ENCODE peak calls at places on chromosomes 3 and 15, in five cellular contexts. L is H9, Q is H1, T is neuronal stem cell, G is trophoblast cell. U is an unnamed sample. For H3K4me1, the result is how much of the 10 kb centered on the place peaks cover.

GRCh38 chr15:89087066-89087829 is 1.0 kb upstream of the ABHD2 start:
- DNase-seq in L (no peak), T (no peak), Q (no peak), G (peak), U (no peak)

GRCh38 chr3:126672741-126673140 is 17.8 kb upstream of the TXNRD3 start:
- DNase-seq in G (no peak), T (no peak), L (peak), Q (no peak), U (no peak)

GRCh38 chr15:66789029-66790025 is 87.3 kb downstream of the SMAD6 start:
- DNase-seq in L (peak), T (no peak), Q (no peak), G (peak), U (peak)

GRCh38 chr3:40741729-40742128 is 217.0 kb downstream of the ZNF621 start:
- DNase-seq in G (no peak), Q (no peak), T (peak), L (no peak), U (peak)

GRCh38 chr3:108406661-108407206 is 103.7 kb downstream of the MYH15 start:
- DNase-seq in Q (no peak), T (peak), G (peak), L (no peak), U (peak)

GRCh38 chr3:172231318-172231901 is 192.0 kb downstream of the FNDC3B start:
- DNase-seq in L (no peak), Q (no peak), G (no peak), T (no peak), U (no peak)

GRCh38 chr3:59482001-59482400 is 432.2 kb upstream of the CFAP20DC start:
- DNase-seq in T (no peak), G (no peak), Q (no peak), L (no peak), U (no peak)

GRCh38 chr3:123568034-123568433 is 16.8 kb downstream of the HACD2 start:
- DNase-seq in T (no peak), G (no peak), Q (no peak), L (no peak), U (no peak)

GRCh38 chr3:66196633-66197032 is 24.2 kb upstream of the SLC25A26 start:
- DNase-seq in L (no peak), Q (no peak), G (no peak), T (no peak), U (peak)

GRCh38 chr3:23325466-23326065 is 122.4 kb downstream of the UBE2E2 start:
- DNase-seq in Q (no peak), T (no peak), G (no peak), L (no peak), U (peak)

GRCh38 chr3:149886957-149887356 is 73.9 kb downstream of the RNF13 start:
- DNase-seq in G (no peak), T (no peak), L (peak), Q (no peak), U (no peak)

GRCh38 chr3:4986611-4987373 is 7.6 kb downstream of the BHLHE40 start:
- DNase-seq in G (peak), T (peak), L (peak), Q (peak), U (peak)

GRCh38 chr3:145383416-145383815 is 777.6 kb downstream of the PLOD2 start:
- DNase-seq in L (no peak), G (no peak), Q (no peak), T (no peak), U (peak)

GRCh38 chr3:6644070-6644929 is 216.6 kb upstream of the GRM7 start:
- DNase-seq in G (no peak), T (no peak), Q (no peak), L (no peak), U (no peak)

GRCh38 chr3:12356175-12356574 is 67.3 kb downstream of the PPARG start:
- DNase-seq in L (no peak), T (no peak), Q (no peak), G (no peak), U (no peak)

GRCh38 chr3:116951610-116952009 is 242.0 kb downstream of the TUSC7 start:
- DNase-seq in T (no peak), L (no peak), G (no peak), Q (no peak), U (peak)

DNA sequence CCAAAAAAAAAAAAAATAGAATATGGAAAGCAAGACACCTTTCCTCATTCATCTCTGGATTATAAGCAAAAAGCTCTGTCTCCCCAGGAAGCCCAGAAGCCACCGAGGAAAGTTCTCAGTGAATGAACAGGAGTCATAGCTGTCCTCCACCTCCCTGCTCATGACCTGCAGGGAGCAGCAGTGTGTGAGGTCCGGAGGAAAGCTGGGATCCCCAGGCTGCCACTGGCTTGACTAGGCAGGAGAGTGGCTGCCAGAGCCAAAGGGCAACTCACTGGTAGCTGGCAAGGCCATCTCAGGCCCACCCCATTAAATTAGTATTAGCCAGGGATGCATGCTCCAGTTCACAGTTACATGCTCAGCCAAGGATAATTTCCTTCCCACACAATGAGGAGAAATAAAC is 191.6 kb upstream of the STT3B start:
- DNase-seq in Q (no peak), L (peak), T (no peak), G (no peak), U (no peak)
- H2BK12ac ChIP-seq in Q (no peak), L (no peak), T (no peak), G (no peak), U (no peak)

GRCh38 chr15:82539690-82540054 is 585 bp downstream of the RPS17 start:
- DNase-seq in T (no peak), Q (no peak), L (no peak), G (peak), U (no peak)
- H2AFZ ChIP-seq in T (peak), Q (no peak), L (no peak), G (peak), U (no peak)

DNA sequence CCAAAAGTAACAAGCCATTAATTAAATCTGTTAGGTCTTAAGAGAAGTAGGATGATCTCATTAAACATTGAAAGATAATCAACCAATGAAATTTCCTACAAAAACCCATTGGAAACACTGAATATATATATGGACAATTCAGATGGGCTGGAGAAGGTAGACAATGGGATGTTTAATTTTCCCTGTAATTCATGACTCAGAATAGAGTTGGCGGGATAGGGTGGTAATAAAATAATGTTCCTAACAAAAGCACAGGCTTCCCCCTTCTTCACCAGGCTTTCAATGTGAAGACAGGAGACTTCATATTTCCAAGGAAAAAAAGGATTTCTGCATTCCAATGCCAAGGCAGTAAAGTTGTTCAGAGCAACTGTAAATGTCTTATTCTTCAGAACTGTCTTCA is 377.2 kb downstream of the FOXP1 start:
- DNase-seq in Q (no peak), G (no peak), T (no peak), L (no peak), U (no peak)
- H3K4me1 ChIP-seq in Q (under half), G (under half), T (under half), L (under half), U (under half)

GRCh38 chr3:176926034-176926433 is 271.2 kb downstream of the TBL1XR1 start:
- DNase-seq in L (no peak), Q (no peak), T (no peak), G (no peak), U (no peak)

GRCh38 chr3:176927985-176928931 is 269.0 kb downstream of the TBL1XR1 start:
- DNase-seq in Q (no peak), T (no peak), L (no peak), G (no peak), U (no peak)

GRCh38 chr3:176930942-176931341 is 266.3 kb downstream of the TBL1XR1 start:
- DNase-seq in L (no peak), T (no peak), G (no peak), Q (no peak), U (no peak)

GRCh38 chr3:176927280-176927679 is 270.0 kb downstream of the TBL1XR1 start:
- DNase-seq in G (no peak), T (no peak), Q (no peak), L (no peak), U (no peak)

DNA sequence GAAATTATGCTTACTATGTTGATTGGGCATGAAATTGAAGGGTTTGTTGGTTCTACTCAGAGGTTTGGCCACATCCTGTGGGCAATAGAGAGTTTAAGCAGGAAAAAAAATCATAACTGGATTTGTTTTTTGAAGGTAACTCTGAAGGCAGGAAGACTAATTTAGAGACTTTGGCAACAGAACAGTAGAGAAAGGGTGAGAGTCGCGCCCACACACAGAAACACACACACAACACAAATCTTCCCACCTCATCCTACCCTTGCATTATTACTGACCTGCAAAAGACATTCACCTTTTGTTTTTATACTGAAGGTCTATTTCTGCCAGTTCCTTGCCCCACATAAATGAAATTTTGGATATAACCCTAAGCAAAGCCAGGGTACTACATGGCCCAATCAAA is 270.6 kb downstream of the TBL1XR1 start:
- DNase-seq in G (no peak), Q (no peak), L (no peak), T (no peak), U (no peak)
- H2BK12ac ChIP-seq in G (no peak), Q (no peak), L (no peak), T (no peak), U (no peak)

GRCh38 chr3:139617656-139618268 is 60.0 kb downstream of the NMNAT3 start:
- DNase-seq in L (no peak), G (no peak), Q (no peak), T (no peak), U (no peak)

GRCh38 chr3:139620438-139620837 is 57.3 kb downstream of the NMNAT3 start:
- DNase-seq in L (no peak), G (no peak), Q (no peak), T (no peak), U (no peak)

GRCh38 chr3:139619484-139619883 is 58.3 kb downstream of the NMNAT3 start:
- DNase-seq in G (no peak), L (no peak), T (no peak), Q (no peak), U (no peak)
- H2AFZ ChIP-seq in G (no peak), L (no peak), T (no peak), Q (no peak), U (no peak)

DNA sequence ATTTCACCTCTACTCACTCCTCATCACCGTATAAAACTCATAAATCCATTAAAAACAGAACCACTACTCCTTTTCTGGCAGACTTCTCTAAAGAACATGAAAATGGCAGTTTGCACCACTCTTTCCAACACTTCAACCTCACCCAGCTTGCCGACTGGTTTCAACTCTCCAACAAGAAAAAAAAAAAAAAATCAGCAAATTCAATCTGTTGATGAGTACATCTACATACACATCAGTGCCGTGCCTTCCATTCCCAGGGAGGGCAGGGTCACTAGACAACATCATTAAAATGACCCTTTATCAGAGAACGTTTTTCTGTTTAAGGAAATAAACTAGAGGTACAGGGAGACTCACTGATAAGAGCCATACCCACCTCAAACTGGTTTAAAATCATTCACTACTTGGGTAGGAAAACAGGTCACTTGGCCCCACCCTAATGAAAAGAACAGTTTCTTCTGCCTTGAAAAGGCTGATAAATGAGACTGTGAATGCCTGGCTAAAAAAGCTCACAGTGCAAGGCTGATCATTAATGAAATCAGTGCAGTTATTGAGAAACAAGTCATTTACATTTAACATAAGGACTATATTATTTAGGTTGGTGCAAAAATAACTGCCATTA is 6.0 kb downstream of the ANXA2 start:
- DNase-seq in T (no peak), G (no peak), Q (no peak), L (no peak), U (no peak)
- H3K4me1 ChIP-seq in T (under half), G (under half), Q (under half), L (under half), U (under half)

GRCh38 chr3:7800006-7800780 is 701.4 kb upstream of the LMCD1 start:
- DNase-seq in Q (no peak), L (no peak), T (no peak), G (no peak), U (no peak)
- H2BK12ac ChIP-seq in Q (no peak), L (no peak), T (no peak), G (no peak), U (no peak)